ENCODE peak calls at places on chromosomes 3 and 15, in eight cellular contexts. N is A549, C is heart left ventricle, G is mesendoderm, J is IMR-90, B is A673, U is K562, X is Peyer's patch. R is an unnamed sample. For H3K4me1, the result is how much of the 10 kb centered on the place peaks cover.

GRCh38 chr3:108669211-108669610 is 79.7 kb downstream of the DZIP3 start:
- DNase-seq in X (no peak), C (no peak), J (no peak), G (no peak), B (no peak), N (no peak), U (no peak), R (no peak)

GRCh38 chr3:52091566-52092290 is 35.4 kb upstream of the DUSP7 start:
- DNase-seq in C (no peak), J (peak), U (no peak), B (no peak), N (no peak), G (no peak), X (no peak), R (no peak)

GRCh38 chr3:16181361-16181760 is 6.9 kb downstream of the GALNT15 start:
- DNase-seq in N (no peak), X (peak), G (no peak), J (peak), C (no peak), U (no peak), B (no peak), R (no peak)

GRCh38 chr15:66085128-66085527 is 168.4 kb downstream of the MEGF11 start:
- DNase-seq in G (peak), X (peak), U (no peak), J (no peak), B (peak), C (no peak), N (no peak), R (no peak)

GRCh38 chr3:13240928-13241618 is 167.8 kb upstream of the IQSEC1 start:
- DNase-seq in N (no peak), X (no peak), C (no peak), J (no peak), G (no peak), U (no peak), B (no peak), R (no peak)

GRCh38 chr15:73335026-73335425 is 33.7 kb downstream of the HCN4 start:
- DNase-seq in B (no peak), J (no peak), C (no peak), U (no peak), N (no peak), G (peak), X (no peak), R (no peak)

GRCh38 chr3:18062289-18063025 is 320.0 kb upstream of the TBC1D5 start:
- DNase-seq in U (no peak), X (no peak), C (no peak), G (no peak), J (peak), B (no peak), N (no peak), R (no peak)

GRCh38 chr15:55222588-55222987 is 25.8 kb upstream of the RSL24D1 start:
- DNase-seq in U (no peak), B (no peak), X (no peak), J (no peak), C (no peak), N (no peak), G (no peak), R (no peak)

GRCh38 chr3:133522036-133522435 is 51.5 kb upstream of the CDV3 start:
- DNase-seq in G (no peak), U (no peak), J (no peak), X (no peak), N (no peak), B (no peak), C (no peak), R (no peak)

GRCh38 chr15:58475573-58476524 is 44.1 kb downstream of the LIPC start:
- DNase-seq in N (no peak), U (no peak), X (peak), J (peak), B (peak), G (no peak), C (no peak), R (no peak)

GRCh38 chr15:56052389-56053045 is 59.1 kb upstream of the NEDD4 start:
- DNase-seq in X (no peak), G (peak), N (peak), U (peak), C (no peak), B (peak), J (peak), R (peak)

DNA sequence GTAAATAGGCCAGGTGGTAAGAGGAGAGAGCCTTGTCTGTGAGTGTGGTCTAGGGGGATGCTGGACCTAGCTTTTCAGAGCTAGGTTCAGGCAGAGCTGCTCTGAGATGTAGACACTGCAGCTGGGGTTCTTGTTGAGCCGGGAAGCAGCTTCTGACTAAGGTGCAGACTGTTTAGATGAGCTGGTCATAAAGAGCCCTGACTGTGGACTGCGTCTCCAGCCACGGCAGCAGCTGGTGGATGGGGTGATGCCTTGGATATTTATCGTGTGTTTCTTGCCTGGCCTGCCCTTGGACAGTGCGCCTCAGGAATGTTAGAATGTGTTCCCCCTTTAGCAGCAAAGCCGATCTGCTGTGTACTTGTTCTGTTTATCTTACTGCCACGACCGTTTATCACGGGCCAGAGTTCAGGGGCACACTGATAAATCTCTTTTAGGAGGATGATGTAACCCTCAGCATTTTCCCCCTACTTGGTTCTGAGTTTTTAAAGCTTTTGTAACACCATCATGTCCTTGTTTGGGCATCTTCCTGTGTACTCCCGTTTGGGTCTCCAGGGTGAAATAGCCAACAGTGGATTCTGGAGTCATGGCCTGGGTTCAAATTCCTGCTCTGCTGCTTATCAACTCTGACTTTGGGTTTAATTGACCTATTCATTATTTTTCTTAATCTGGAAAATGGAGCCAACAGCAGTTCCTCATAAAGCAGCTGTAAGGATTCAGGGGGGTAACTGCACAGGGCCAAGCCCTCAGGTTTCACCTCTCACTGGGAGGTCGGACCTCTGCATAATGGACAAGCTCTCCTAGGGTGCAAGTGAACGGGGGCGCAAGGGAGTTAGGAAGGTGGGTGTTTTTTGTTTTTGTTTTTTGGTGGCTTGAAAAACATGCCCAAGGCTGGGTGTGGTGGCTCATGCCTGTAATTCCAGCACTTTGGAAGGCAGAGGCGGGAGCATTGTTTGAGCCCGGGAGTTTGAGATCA is 51.4 kb downstream of the FLNB start:
- DNase-seq in N (no peak), B (no peak), J (peak), U (no peak), X (peak), C (peak), G (peak), R (no peak)
- H3K4me3 ChIP-seq in N (peak), B (no peak), J (no peak), U (no peak), X (no peak), C (no peak), G (no peak), R (no peak)

DNA sequence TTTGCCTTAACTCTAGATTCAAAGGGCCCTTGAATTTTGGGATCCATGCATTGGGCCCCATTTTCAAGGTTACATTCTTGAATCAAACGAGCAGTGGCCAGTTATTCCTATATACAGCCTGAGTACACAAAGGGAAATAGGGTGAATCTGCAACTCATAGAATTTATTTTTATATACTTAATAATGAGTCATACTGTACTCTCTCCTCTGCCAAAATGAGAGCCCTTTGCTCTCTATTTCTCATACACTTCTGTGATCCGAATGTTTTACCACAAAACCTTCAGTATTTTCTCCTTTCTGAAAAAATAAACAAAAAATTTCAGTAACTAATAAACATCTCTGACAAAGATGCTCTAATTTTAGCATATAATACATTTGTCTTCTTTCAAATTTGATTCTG is 116.7 kb downstream of the SERPINI1 start:
- DNase-seq in U (no peak), X (no peak), N (no peak), C (no peak), G (no peak), B (no peak), J (peak), R (no peak)
- H3K27ac ChIP-seq in U (no peak), X (no peak), N (peak), C (no peak), G (no peak), B (no peak), J (no peak), R (no peak)

GRCh38 chr15:77497942-77498361 is 77.3 kb downstream of the HMG20A start:
- DNase-seq in J (peak), B (peak), C (peak), N (no peak), G (no peak), U (no peak), X (no peak), R (no peak)
- H3K4me1 ChIP-seq in J (under half), B (under half), C (half or more), N (under half), G (under half), U (under half), X (under half), R (under half)

GRCh38 chr15:86256628-86257027 is 177.0 kb downstream of the AGBL1 start:
- DNase-seq in X (no peak), G (no peak), U (no peak), C (no peak), B (no peak), J (no peak), N (no peak), R (no peak)
- H3K4me3 ChIP-seq in X (no peak), G (no peak), U (no peak), C (no peak), B (no peak), J (no peak), N (no peak), R (no peak)

GRCh38 chr3:10021856-10022775 is 4.1 kb upstream of the FANCD2 start:
- DNase-seq in U (no peak), N (no peak), X (no peak), C (no peak), G (no peak), J (no peak), B (no peak), R (no peak)

GRCh38 chr3:10026084-10026890 is at the start of gene FANCD2:
- DNase-seq in C (peak), X (peak), B (peak), N (peak), J (peak), G (peak), U (peak), R (peak)

GRCh38 chr3:10023587-10024310 is 2.5 kb upstream of the FANCD2 start:
- DNase-seq in G (no peak), U (peak), N (peak), X (no peak), J (peak), B (no peak), C (no peak), R (no peak)

GRCh38 chr3:10025205-10026083 is 793 bp upstream of the FANCD2 start:
- DNase-seq in X (no peak), N (no peak), B (no peak), C (no peak), J (no peak), G (no peak), U (no peak), R (no peak)
- H3K27ac ChIP-seq in X (peak), N (peak), B (peak), C (peak), J (peak), G (no peak), U (peak), R (peak)

GRCh38 chr3:41212088-41212487 is 12.8 kb downstream of the CTNNB1 start:
- DNase-seq in U (no peak), C (no peak), X (no peak), N (no peak), J (no peak), B (no peak), G (no peak), R (no peak)
- H3K4me1 ChIP-seq in U (under half), C (half or more), X (half or more), N (under half), J (under half), B (under half), G (under half), R (under half)

GRCh38 chr15:37981781-37982180 is 47.3 kb downstream of the TMCO5A start:
- DNase-seq in C (no peak), G (peak), B (peak), J (peak), N (no peak), X (no peak), U (no peak), R (no peak)
- H3K4me3 ChIP-seq in C (no peak), G (no peak), B (no peak), J (no peak), N (no peak), X (no peak), U (no peak), R (no peak)

R was measured in naive thymus-derived CD4-positive, alpha-beta T cell.